ENCODE peak calls at places on chromosomes 16 and 17, in eight cellular contexts. L is A549, V is lower lobe of right lung, E is PC-3, U is adrenal gland, P is ovary, R is heart left ventricle, O is substantia nigra. Q is an unnamed sample.

GRCh38 chr17:76153640-76154039 is 12.6 kb upstream of the FOXJ1 start:
- DNase-seq in L (no peak), V (no peak), E (no peak), U (no peak), P (no peak), R (peak), O (no peak), Q (no peak)

GRCh38 chr17:58691701-58692238 is at the start of gene TEX14:
- DNase-seq in L (no peak), V (no peak), E (no peak), U (no peak), P (peak), R (no peak), O (no peak), Q (no peak)

GRCh38 chr17:70276931-70277330 is 107.6 kb downstream of the KCNJ2 start:
- DNase-seq in L (no peak), V (no peak), E (peak), U (no peak), P (no peak), R (no peak), O (no peak), Q (no peak)

GRCh38 chr17:80720624-80721577 is 176.3 kb downstream of the RPTOR start:
- DNase-seq in L (peak), V (no peak), E (peak), U (peak), P (no peak), R (no peak), O (no peak), Q (no peak)

GRCh38 chr17:36196099-36196496 is 460 bp downstream of the CCL3L1 start:
- DNase-seq in L (no peak), V (no peak), E (no peak), U (no peak), P (no peak), R (no peak), O (no peak), Q (no peak)

GRCh38 chr16:56600398-56600999 is 7.9 kb upstream of the MT2A start:
- DNase-seq in L (peak), V (no peak), E (peak), U (peak), P (no peak), R (no peak), O (no peak), Q (no peak)

GRCh38 chr16:54630284-54630967 is 300.2 kb upstream of the IRX5 start:
- DNase-seq in L (no peak), V (no peak), E (no peak), U (no peak), P (no peak), R (no peak), O (no peak), Q (no peak)

GRCh38 chr16:70725912-70726828 is 40.3 kb upstream of the MTSS2 start:
- DNase-seq in L (no peak), V (no peak), E (no peak), U (peak), P (peak), R (peak), O (peak), Q (no peak)

GRCh38 chr16:70694088-70694487 is 8.2 kb upstream of the MTSS2 start:
- DNase-seq in L (peak), V (no peak), E (peak), U (peak), P (peak), R (no peak), O (no peak), Q (no peak)

GRCh38 chr17:50177983-50178834 is 12.4 kb downstream of the SGCA start:
- DNase-seq in L (peak), V (peak), E (peak), U (peak), P (peak), R (peak), O (peak), Q (peak)

GRCh38 chr16:9610727-9611126 is 519.3 kb downstream of the HAPSTR1 start:
- DNase-seq in L (peak), V (no peak), E (no peak), U (no peak), P (no peak), R (no peak), O (no peak), Q (no peak)

GRCh38 chr16:86761117-86761971 is 183.0 kb downstream of the FOXL1 start:
- DNase-seq in L (peak), V (no peak), E (peak), U (peak), P (no peak), R (peak), O (no peak), Q (peak)

GRCh38 chr17:21375757-21376584 is at the start of gene KCNJ12:
- DNase-seq in L (peak), V (no peak), E (peak), U (no peak), P (peak), R (no peak), O (no peak), Q (no peak)

GRCh38 chr16:49696414-49697101 is 159.4 kb downstream of the ZNF423 start:
- DNase-seq in L (no peak), V (no peak), E (no peak), U (no peak), P (no peak), R (no peak), O (no peak), Q (no peak)

GRCh38 chr16:49699718-49700117 is 156.2 kb downstream of the ZNF423 start:
- DNase-seq in L (no peak), V (no peak), E (no peak), U (no peak), P (peak), R (no peak), O (no peak), Q (no peak)

GRCh38 chr16:49698931-49699715 is 156.8 kb downstream of the ZNF423 start:
- DNase-seq in L (no peak), V (no peak), E (no peak), U (no peak), P (peak), R (peak), O (no peak), Q (peak)

GRCh38 chr16:49697631-49698030 is 158.3 kb downstream of the ZNF423 start:
- DNase-seq in L (no peak), V (no peak), E (no peak), U (no peak), P (no peak), R (no peak), O (no peak), Q (no peak)

DNA sequence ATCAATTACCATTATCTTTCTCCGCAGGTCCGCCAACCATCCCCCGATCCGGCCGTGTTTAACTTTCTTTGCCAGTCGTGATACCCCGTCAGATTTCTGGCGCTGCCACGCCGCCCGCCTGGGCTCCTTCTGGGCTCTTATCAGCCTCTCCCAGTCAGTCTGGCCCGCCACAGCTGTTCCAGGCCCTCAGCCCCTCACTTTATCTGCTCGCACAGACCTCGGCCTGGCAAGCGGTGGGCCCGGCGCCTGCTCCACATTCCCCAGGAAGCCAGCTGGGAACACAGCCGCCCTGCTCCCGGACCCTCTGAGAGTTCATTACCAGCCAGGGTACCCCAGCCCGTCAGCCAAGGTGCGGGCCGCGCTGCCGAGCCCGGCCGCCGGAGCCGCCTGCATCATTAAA is 157.5 kb downstream of the ZNF423 start:
- DNase-seq in L (no peak), V (no peak), E (no peak), U (no peak), P (peak), R (peak), O (no peak), Q (peak)
- H3K27ac ChIP-seq in L (no peak), V (peak), E (no peak), U (no peak), P (peak), R (peak), O (no peak), Q (peak)

DNA sequence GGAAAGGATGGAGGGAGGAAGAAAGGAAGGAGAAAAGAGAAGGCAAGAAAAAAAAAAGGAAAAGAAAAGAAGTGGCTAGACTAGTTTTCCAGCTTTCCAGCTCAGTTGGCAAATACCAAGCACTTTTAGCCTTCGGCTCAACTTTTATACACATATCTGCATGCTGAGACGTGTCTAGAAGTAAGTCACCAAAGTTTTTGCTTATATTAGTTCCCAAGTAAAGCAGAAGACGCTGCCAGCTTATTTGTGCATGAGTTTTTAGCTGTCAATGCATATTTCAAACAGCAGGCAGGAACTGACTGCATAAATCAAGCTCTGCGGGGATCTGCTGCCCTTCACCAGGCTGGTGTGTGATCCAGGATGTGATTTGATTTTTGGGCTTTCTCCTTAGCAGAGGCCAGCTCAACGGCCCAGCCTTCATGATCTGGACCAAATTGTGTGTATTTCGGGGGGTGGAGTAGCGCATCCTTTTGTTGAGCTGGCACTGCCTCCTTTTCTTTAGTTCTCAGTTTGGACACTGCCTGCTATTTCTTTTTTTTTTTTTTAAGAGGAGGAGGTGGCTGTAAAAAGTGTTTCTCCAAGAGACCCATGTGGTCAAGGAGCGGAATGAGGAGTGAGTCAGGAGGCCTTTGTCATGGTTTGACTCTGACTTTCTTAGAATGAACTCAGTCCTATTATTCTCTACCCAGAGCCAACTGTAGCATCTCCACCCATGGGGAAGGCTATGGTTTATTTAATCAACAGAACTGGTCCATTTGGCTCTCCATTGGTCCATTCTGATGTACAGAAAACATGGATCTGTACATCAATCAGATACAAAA is 162.6 kb upstream of the XYLT1 start:
- DNase-seq in L (no peak), V (no peak), E (no peak), U (no peak), P (no peak), R (no peak), O (no peak), Q (no peak)
- H3K27ac ChIP-seq in L (no peak), V (no peak), E (no peak), U (no peak), P (no peak), R (no peak), O (no peak), Q (no peak)

GRCh38 chr16:67860589-67861398 is 12.1 kb upstream of the EDC4 start:
- DNase-seq in L (peak), V (no peak), E (peak), U (no peak), P (no peak), R (no peak), O (no peak), Q (no peak)
- H3K27ac ChIP-seq in L (no peak), V (peak), E (peak), U (no peak), P (no peak), R (peak), O (no peak), Q (peak)

GRCh38 chr17:8250101-8250500 is 1.0 kb downstream of the PFAS start:
- DNase-seq in L (no peak), V (no peak), E (peak), U (no peak), P (no peak), R (no peak), O (no peak), Q (no peak)
- H3K27ac ChIP-seq in L (peak), V (no peak), E (peak), U (no peak), P (no peak), R (no peak), O (no peak), Q (no peak)

GRCh38 chr17:40952169-40952568 is 14.6 kb downstream of the KRT39 start:
- DNase-seq in L (no peak), V (no peak), E (no peak), U (no peak), P (no peak), R (no peak), O (no peak), Q (no peak)
- H3K27ac ChIP-seq in L (no peak), V (no peak), E (peak), U (no peak), P (no peak), R (no peak), O (no peak), Q (no peak)

GRCh38 chr17:15185625-15185991 is 79.5 kb downstream of the PMP22 start:
- DNase-seq in L (peak), V (no peak), E (no peak), U (peak), P (no peak), R (peak), O (no peak), Q (no peak)
- H3K27ac ChIP-seq in L (no peak), V (no peak), E (no peak), U (no peak), P (no peak), R (no peak), O (no peak), Q (no peak)

DNA sequence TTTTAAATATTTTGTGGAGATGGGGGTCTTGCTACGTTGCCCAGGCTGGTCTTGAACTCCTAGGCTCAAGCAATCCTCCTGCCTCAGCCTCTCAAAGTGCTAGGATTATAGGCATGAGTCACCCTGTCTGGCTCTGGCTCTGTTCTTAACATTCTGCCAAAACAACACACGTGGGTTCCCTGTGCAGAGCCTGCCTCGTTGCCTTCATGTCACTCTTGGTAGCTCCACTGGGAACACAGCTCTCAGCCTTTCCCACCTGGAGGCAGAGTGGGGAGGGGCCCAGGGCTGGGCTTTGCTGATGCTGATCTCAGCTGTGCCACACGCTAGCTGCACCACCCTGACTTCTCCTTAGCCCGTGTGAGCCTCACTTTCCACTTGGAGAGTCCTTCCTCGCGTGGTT is 19.3 kb downstream of the CRISPLD2 start:
- DNase-seq in L (no peak), V (peak), E (peak), U (no peak), P (no peak), R (peak), O (no peak), Q (no peak)
- H3K27ac ChIP-seq in L (peak), V (no peak), E (no peak), U (no peak), P (no peak), R (peak), O (no peak), Q (no peak)

GRCh38 chr17:3526971-3527370 is 30.6 kb downstream of the TRPV3 start:
- DNase-seq in L (no peak), V (no peak), E (no peak), U (no peak), P (peak), R (no peak), O (no peak), Q (peak)
- H3K27ac ChIP-seq in L (no peak), V (no peak), E (no peak), U (no peak), P (no peak), R (no peak), O (no peak), Q (no peak)

GRCh38 chr16:2032285-2033056 is 5.8 kb downstream of the NHERF2 start:
- DNase-seq in L (no peak), V (no peak), E (no peak), U (peak), P (no peak), R (peak), O (no peak), Q (no peak)
- H3K27ac ChIP-seq in L (peak), V (peak), E (peak), U (peak), P (peak), R (peak), O (peak), Q (peak)

Q was measured in aorta.